ENCODE peak calls at places on chromosome 21, in four cellular contexts. U is HepG2, S is SK-N-SH, Q is K562. O is an unnamed sample.

GRCh38 chr21:35254006-35254751 is 205.1 kb upstream of the RUNX1 start:
- DNase-seq in U (no peak), S (no peak), Q (no peak), O (no peak)

GRCh38 chr21:43921979-43922945 is 57.2 kb downstream of the AGPAT3 start:
- DNase-seq in U (no peak), S (no peak), Q (peak), O (peak)

GRCh38 chr21:22319435-22319834 is 1321.2 kb downstream of the NCAM2 start:
- DNase-seq in U (no peak), S (no peak), Q (no peak), O (no peak)

GRCh38 chr21:39696620-39697019 is 48.4 kb upstream of the IGSF5 start:
- DNase-seq in U (no peak), S (no peak), Q (no peak), O (no peak)

GRCh38 chr21:33121715-33122475 is 52.0 kb downstream of the OLIG1 start:
- DNase-seq in U (no peak), S (peak), Q (peak), O (no peak)

GRCh38 chr21:41750051-41750450 is 16.8 kb downstream of the RIPK4 start:
- DNase-seq in U (no peak), S (no peak), Q (no peak), O (no peak)

GRCh38 chr21:27251752-27252151 is 284.9 kb upstream of the ADAMTS5 start:
- DNase-seq in U (no peak), S (no peak), Q (no peak), O (no peak)

GRCh38 chr21:42641311-42642218 is 11.9 kb upstream of the PDE9A start:
- DNase-seq in U (no peak), S (peak), Q (no peak), O (no peak)

GRCh38 chr21:20617130-20617529 is 381.1 kb upstream of the NCAM2 start:
- DNase-seq in U (no peak), S (no peak), Q (no peak), O (no peak)

GRCh38 chr21:27429612-27430361 is 462.9 kb upstream of the ADAMTS5 start:
- DNase-seq in U (no peak), S (no peak), Q (no peak), O (no peak)

GRCh38 chr21:42652527-42653491 is 612 bp upstream of the PDE9A start:
- DNase-seq in U (peak), S (peak), Q (peak), O (no peak)

GRCh38 chr21:33111577-33111976 is 41.6 kb downstream of the OLIG1 start:
- DNase-seq in U (no peak), S (no peak), Q (no peak), O (no peak)

GRCh38 chr21:44817914-44818635 is at the start of gene SUMO3:
- DNase-seq in U (peak), S (peak), Q (peak), O (no peak)

GRCh38 chr21:44090332-44090731 is 16.9 kb upstream of the PWP2 start:
- DNase-seq in U (no peak), S (no peak), Q (no peak), O (no peak)

GRCh38 chr21:42401820-42402251 is 1.9 kb upstream of the UBASH3A start:
- DNase-seq in U (no peak), S (no peak), Q (no peak), O (no peak)

GRCh38 chr21:43317959-43318358 is 109.0 kb downstream of the SIK1 start:
- DNase-seq in U (no peak), S (no peak), Q (peak), O (no peak)

GRCh38 chr21:43684424-43684823 is 25.1 kb downstream of the RRP1B start:
- DNase-seq in U (no peak), S (no peak), Q (no peak), O (no peak)

GRCh38 chr21:16195476-16195875 is 465.7 kb downstream of the USP25 start:
- DNase-seq in U (no peak), S (no peak), Q (no peak), O (no peak)

GRCh38 chr21:39344848-39345247 is 4.0 kb downstream of the HMGN1 start:
- DNase-seq in U (no peak), S (no peak), Q (no peak), O (no peak)

DNA sequence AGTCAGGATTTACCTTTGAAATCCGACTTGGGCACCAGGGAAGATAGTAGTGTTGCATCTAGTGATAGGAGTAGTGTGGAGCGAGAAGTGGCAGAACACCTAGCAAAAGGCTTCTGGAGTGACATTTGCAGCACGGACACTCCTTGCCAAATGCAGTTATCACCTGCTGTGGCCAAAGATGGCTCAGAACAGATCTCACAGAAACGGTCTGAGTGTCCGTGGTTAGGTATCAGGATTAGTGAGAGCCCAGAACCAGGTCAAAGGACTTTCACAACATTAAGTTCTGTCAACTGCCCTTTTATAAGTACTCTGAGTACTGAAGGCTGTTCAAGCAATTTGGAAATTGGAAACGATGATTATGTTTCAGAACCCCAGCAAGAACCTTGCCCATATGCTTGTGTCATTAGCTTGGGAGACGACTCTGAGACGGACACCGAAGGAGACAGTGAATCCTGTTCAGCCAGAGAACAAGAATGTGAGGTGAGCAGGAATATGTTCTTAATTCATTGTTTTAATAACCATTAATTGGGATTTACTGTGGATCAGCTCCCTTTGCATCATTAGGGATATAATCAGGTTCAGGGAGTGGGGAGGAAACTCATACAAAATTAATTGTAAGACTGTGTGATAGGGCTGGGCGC is 28.3 kb downstream of the BACH1 start:
- DNase-seq in U (no peak), S (no peak), Q (no peak), O (no peak)
- TF ChIP-seq NFIC in U (no peak), S (no peak), Q (no peak), O (no peak)

GRCh38 chr21:36576441-36576840 is 96.5 kb upstream of the CLDN14 start:
- DNase-seq in U (no peak), S (no peak), Q (no peak), O (no peak)
- TF ChIP-seq NFIC in U (no peak), S (no peak), Q (no peak), O (no peak)

GRCh38 chr21:45906859-45907258 is 74.7 kb upstream of the COL6A1 start:
- DNase-seq in U (no peak), S (no peak), Q (no peak), O (no peak)
- TF ChIP-seq NFIC in U (no peak), S (no peak), Q (no peak), O (no peak)

DNA sequence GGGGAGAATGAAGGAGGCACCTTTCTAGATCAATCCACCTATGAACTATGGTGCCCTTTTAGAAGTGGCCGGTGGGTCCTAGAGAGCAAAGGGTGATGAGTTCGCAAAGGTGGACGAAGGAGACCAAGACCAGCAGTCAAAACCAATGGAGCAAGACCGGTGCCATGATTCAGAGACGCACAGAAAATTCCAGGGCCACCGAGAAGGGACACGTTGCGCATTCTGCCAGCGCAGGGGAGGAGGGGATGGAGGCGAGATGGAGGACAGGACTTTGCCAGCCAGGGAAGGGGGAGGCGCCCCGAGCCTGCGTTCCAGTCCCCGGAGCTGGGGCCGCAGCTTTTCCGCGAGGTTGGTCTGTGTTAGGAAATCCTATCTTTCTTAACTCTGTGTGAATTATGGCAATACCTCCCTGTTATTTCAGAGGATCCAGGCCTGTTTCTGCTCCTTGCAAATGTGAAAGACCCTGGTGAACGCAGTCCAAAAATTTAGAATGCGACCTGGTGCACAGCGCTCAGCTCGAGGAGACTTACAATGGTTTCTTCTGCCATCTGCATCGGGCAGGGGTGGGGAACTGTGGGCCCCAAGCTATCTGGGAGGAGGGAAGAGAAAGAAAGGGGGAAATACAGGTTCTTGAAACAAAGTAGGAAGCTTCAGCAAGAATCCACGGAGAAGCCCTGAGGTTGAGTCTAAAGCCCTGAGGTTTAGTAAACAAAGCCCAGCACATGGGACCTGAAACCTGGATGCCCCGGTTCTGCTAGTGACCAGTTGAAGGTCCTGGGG is 129.4 kb downstream of the MRPS6 start:
- DNase-seq in U (no peak), S (peak), Q (no peak), O (no peak)
- TF ChIP-seq NFIC in U (no peak), S (no peak), Q (no peak), O (no peak)

GRCh38 chr21:26032263-26032662 is 138.3 kb downstream of the APP start:
- DNase-seq in U (no peak), S (no peak), Q (no peak), O (no peak)
- TF ChIP-seq NFIC in U (no peak), S (no peak), Q (no peak), O (no peak)

GRCh38 chr21:38267136-38267535 is 10.3 kb downstream of the KCNJ15 start:
- DNase-seq in U (no peak), S (no peak), Q (no peak), O (no peak)

GRCh38 chr21:38267991-38268858 is 11.4 kb downstream of the KCNJ15 start:
- DNase-seq in U (no peak), S (no peak), Q (no peak), O (peak)

GRCh38 chr21:38264581-38264980 is 7.8 kb downstream of the KCNJ15 start:
- DNase-seq in U (no peak), S (no peak), Q (no peak), O (no peak)

GRCh38 chr21:38268859-38269566 is 12.2 kb downstream of the KCNJ15 start:
- DNase-seq in U (no peak), S (no peak), Q (no peak), O (no peak)

GRCh38 chr21:38266732-38267131 is 9.9 kb downstream of the KCNJ15 start:
- DNase-seq in U (no peak), S (no peak), Q (no peak), O (no peak)
- TF ChIP-seq NFIC in U (no peak), S (no peak), Q (no peak), O (no peak)

DNA sequence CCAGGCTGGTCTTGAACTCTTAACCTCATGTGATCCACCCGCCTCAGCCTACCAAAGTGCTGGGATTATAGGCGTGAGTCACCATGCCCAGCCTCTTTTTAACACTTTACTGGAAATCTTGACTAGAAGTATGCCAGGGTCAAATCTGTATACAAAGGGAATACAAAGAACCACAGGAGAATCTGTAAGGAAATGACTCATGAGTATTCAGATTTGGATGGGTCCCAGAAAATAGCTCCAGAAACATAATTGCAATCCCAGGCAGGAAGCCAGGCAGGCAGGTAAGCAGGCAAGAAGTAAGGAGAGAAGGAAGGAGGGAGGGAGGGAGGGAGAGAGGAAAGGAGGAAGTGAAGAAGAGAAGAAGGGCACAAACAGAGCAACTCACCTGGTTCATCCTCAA is 22.8 kb upstream of the TIAM1 start:
- DNase-seq in U (no peak), S (no peak), Q (no peak), O (no peak)
- TF ChIP-seq NFIC in U (no peak), S (peak), Q (no peak), O (no peak)